ENCODE peak calls at places on chromosomes 5 and 9, in nine cellular contexts. Z is nucleus accumbens; I is NCI-H1436 treated with DMSO at 0.1 percent for 48 hours; W is lower lobe of right lung; N is AG08396; V is activated naive CD8-positive, alpha-beta T cell treated with anti-CD3 and anti-CD28 coated beads, Interleukin-2, amount 50 U/mL, for 24 hours; T is activated T-helper 1 cell treated with anti-CD3 and anti-CD28 coated beads, Interleukin-2, amount 50 U/mL, for 16 hours; G is type B pancreatic cell; K is HL-60. U is an unnamed sample.

GRCh38 chr9:68489636-68490035 is 51.0 kb downstream of the TMEM252 start:
- DNase-seq in T (no peak), N (peak; percentile 9), Z (no peak), V (no peak), G (no peak), W (no peak), I (no peak), K (no peak), U (no peak)

GRCh38 chr5:129063483-129064136 is 30.9 kb upstream of the ISOC1 start:
- DNase-seq in G (no peak), N (no peak), Z (no peak), K (no peak), T (no peak), I (no peak), W (no peak), V (no peak), U (peak; percentile 46)

GRCh38 chr9:93594041-93594756 is 17.8 kb downstream of the PHF2 start:
- DNase-seq in N (no peak), G (no peak), I (no peak), K (no peak), T (no peak), V (no peak), W (peak; percentile 69), Z (no peak), U (peak; percentile 22)

GRCh38 chr9:5799314-5799713 is 33.6 kb downstream of the ERMP1 start:
- DNase-seq in N (peak; percentile 23), G (no peak), Z (no peak), V (no peak), W (no peak), T (no peak), I (no peak), K (peak; percentile 8), U (peak; percentile 34)

GRCh38 chr5:133083901-133084300 is 32.1 kb downstream of the HSPA4 start:
- DNase-seq in K (no peak), Z (no peak), G (no peak), N (no peak), W (no peak), I (no peak), T (no peak), V (no peak), U (no peak)

GRCh38 chr5:142280066-142281011 is 44.5 kb downstream of the SPRY4 start:
- DNase-seq in V (no peak), I (no peak), Z (no peak), N (peak; percentile 75), T (no peak), G (peak; percentile 77), W (no peak), K (no peak), U (no peak)

GRCh38 chr5:109450129-109450877 is 40.5 kb upstream of the PJA2 start:
- DNase-seq in K (no peak), T (no peak), V (no peak), Z (no peak), N (no peak), W (no peak), I (no peak), G (no peak), U (no peak)

GRCh38 chr9:7534211-7534935 is 265.2 kb downstream of the DMAC1 start:
- DNase-seq in I (no peak), N (no peak), W (no peak), K (no peak), T (no peak), V (no peak), Z (no peak), G (no peak), U (no peak)

GRCh38 chr9:134057311-134057665 is 10.5 kb downstream of the BRD3 start:
- DNase-seq in I (no peak), K (no peak), N (no peak), W (no peak), T (no peak), V (no peak), Z (no peak), G (no peak), U (no peak)

GRCh38 chr5:79694652-79695051 is 5.0 kb downstream of the CMYA5 start:
- DNase-seq in G (no peak), K (no peak), V (no peak), N (no peak), I (no peak), W (no peak), Z (no peak), T (no peak), U (no peak)

GRCh38 chr9:78472111-78472510 is 175.2 kb downstream of the PSAT1 start:
- DNase-seq in T (no peak), K (no peak), Z (no peak), W (no peak), N (no peak), V (no peak), I (no peak), G (no peak), U (no peak)

GRCh38 chr9:122835313-122835731 is 6.9 kb upstream of the PDCL start:
- DNase-seq in V (peak; percentile 27), Z (no peak), W (no peak), K (no peak), N (no peak), I (no peak), G (no peak), T (no peak), U (no peak)

GRCh38 chr5:173825215-173825865 is 62.8 kb upstream of the CPEB4 start:
- DNase-seq in N (no peak), G (no peak), I (no peak), V (no peak), K (no peak), Z (no peak), T (no peak), W (no peak), U (no peak)

U was measured in D341Med.